ENCODE peak calls at places on chromosomes 11 and 22, in eight cellular contexts. D is NB4; K is epithelial cell of prostate; E is omental fat pad; F is endothelial cell; A is HCEC 1CT; I is C1 segment of cervical spinal cord; Q is stimulated activated effector memory CD8-positive, alpha-beta T cell treated with anti-CD3 and anti-CD28 coated beads, Interleukin-12 subunit alpha, Interleukin-12 subunit beta, amount 100 ng/mL, for 72 hours. S is an unnamed sample.

GRCh38 chr11:36300651-36301050 is 4.6 kb downstream of the PRR5L start:
- DNase-seq in D (no peak), K (no peak), E (no peak), F (no peak), A (no peak), I (peak; percentile 54), Q (no peak), S (no peak)

GRCh38 chr11:71212871-71213559 is 39.4 kb downstream of the SHANK2 start:
- DNase-seq in D (no peak), K (no peak), E (no peak), F (no peak), A (no peak), I (no peak), Q (no peak), S (no peak)

GRCh38 chr11:23932485-23932898 is 564.4 kb upstream of the LUZP2 start:
- DNase-seq in D (no peak), K (no peak), E (no peak), F (no peak), A (peak; percentile 53), I (no peak), Q (no peak), S (no peak)

GRCh38 chr22:46695346-46696224 is 42.5 kb downstream of the CERK start:
- DNase-seq in D (no peak), K (no peak), E (no peak), F (no peak), A (no peak), I (no peak), Q (no peak), S (no peak)

GRCh38 chr11:32334822-32335221 is 100.5 kb downstream of the WT1 start:
- DNase-seq in D (peak; percentile 24), K (no peak), E (no peak), F (no peak), A (no peak), I (no peak), Q (no peak), S (no peak)

GRCh38 chr22:30250039-30250565 is 3.5 kb upstream of the LIF start:
- DNase-seq in D (no peak), K (no peak), E (no peak), F (no peak), A (no peak), I (no peak), Q (no peak), S (no peak)

GRCh38 chr11:31822604-31823371 is 11.7 kb upstream of the PAX6 start:
- DNase-seq in D (no peak), K (no peak), E (no peak), F (no peak), A (no peak), I (no peak), Q (no peak), S (no peak)

GRCh38 chr11:72641900-72642814 is 32.1 kb downstream of the PDE2A start:
- DNase-seq in D (peak; percentile 27), K (no peak), E (no peak), F (peak; percentile 40), A (peak; percentile 18), I (peak; percentile 38), Q (peak; percentile 23), S (peak; percentile 24)

GRCh38 chr22:33472462-33473344 is 414.5 kb upstream of the SYN3 start:
- DNase-seq in D (no peak), K (no peak), E (no peak), F (no peak), A (no peak), I (no peak), Q (no peak), S (no peak)

GRCh38 chr11:12196335-12196734 is 85.9 kb downstream of the MICAL2 start:
- DNase-seq in D (no peak), K (no peak), E (no peak), F (no peak), A (no peak), I (no peak), Q (no peak), S (no peak)

GRCh38 chr11:128524172-128524571 is 63.2 kb downstream of the ETS1 start:
- DNase-seq in D (no peak), K (no peak), E (no peak), F (no peak), A (peak; percentile 65), I (no peak), Q (no peak), S (no peak)

GRCh38 chr11:123055132-123055924 is 6.6 kb downstream of the HSPA8 start:
- DNase-seq in D (peak; percentile 66), K (no peak), E (no peak), F (no peak), A (no peak), I (no peak), Q (no peak), S (no peak)

GRCh38 chr11:3087821-3088800 is 30.9 kb upstream of the CARS1 start:
- DNase-seq in D (peak; percentile 75), K (no peak), E (no peak), F (no peak), A (no peak), I (no peak), Q (no peak), S (no peak)

GRCh38 chr11:130798801-130799200 is 117.5 kb downstream of the SNX19 start:
- DNase-seq in D (no peak), K (no peak), E (no peak), F (no peak), A (no peak), I (no peak), Q (no peak), S (no peak)

GRCh38 chr11:70900540-70900939 is 351.8 kb downstream of the SHANK2 start:
- DNase-seq in D (no peak), K (no peak), E (no peak), F (no peak), A (no peak), I (no peak), Q (no peak), S (no peak)

GRCh38 chr22:30290679-30291333 is 1.5 kb upstream of the CASTOR1 start:
- DNase-seq in D (peak; percentile 82), K (no peak), E (no peak), F (peak; percentile 52), A (peak; percentile 38), I (peak; percentile 88), Q (no peak), S (no peak)

GRCh38 chr22:41928416-41929157 is 2.0 kb upstream of the TNFRSF13C start:
- DNase-seq in D (no peak), K (no peak), E (no peak), F (no peak), A (no peak), I (no peak), Q (no peak), S (no peak)

GRCh38 chr22:24107668-24108067 is 73.6 kb upstream of the SUSD2 start:
- DNase-seq in D (no peak), K (peak; percentile 27), E (peak; percentile 62), F (no peak), A (peak; percentile 80), I (peak; percentile 83), Q (no peak), S (no peak)

GRCh38 chr11:128409476-128409875 is 177.9 kb downstream of the ETS1 start:
- DNase-seq in D (no peak), K (peak; percentile 66), E (no peak), F (no peak), A (peak; percentile 90), I (no peak), Q (no peak), S (no peak)

GRCh38 chr11:75603791-75604736 is 42.0 kb downstream of the SERPINH1 start:
- DNase-seq in D (no peak), K (peak; percentile 5), E (no peak), F (no peak), A (peak; percentile 88), I (no peak), Q (no peak), S (no peak)

GRCh38 chr22:45774016-45774670 is 102.5 kb downstream of the ATXN10 start:
- DNase-seq in D (no peak), K (no peak), E (no peak), F (no peak), A (no peak), I (no peak), Q (no peak), S (no peak)

GRCh38 chr11:61472282-61472681 is 36.3 kb upstream of the LRRC10B start:
- DNase-seq in D (peak; percentile 38), K (no peak), E (no peak), F (no peak), A (no peak), I (no peak), Q (no peak), S (no peak)

GRCh38 chr11:61969838-61970452 is 2.5 kb upstream of the FTH1 start:
- DNase-seq in D (peak; percentile 91), K (no peak), E (no peak), F (no peak), A (peak; percentile 94), I (no peak), Q (no peak), S (no peak)

GRCh38 chr11:47328449-47329390 is 23.8 kb downstream of the MYBPC3 start:
- DNase-seq in D (no peak), K (no peak), E (no peak), F (no peak), A (no peak), I (peak; percentile 11), Q (no peak), S (no peak)

GRCh38 chr11:62984451-62984991 is at the start of gene SLC22A6:
- DNase-seq in D (no peak), K (no peak), E (no peak), F (no peak), A (no peak), I (peak; percentile 50), Q (no peak), S (no peak)